ENCODE peak calls at places on chromosomes 7 and 10, in seven cellular contexts. B, M, E, P, U, J and N are unnamed samples.

GRCh38 chr7:147193476-147193875 is 1076.9 kb downstream of the CNTNAP2 start:
- DNase-seq in B (no peak), M (no peak), E (no peak), P (no peak), U (no peak), J (no peak), N (no peak)

GRCh38 chr7:16564909-16565426 is 38.3 kb downstream of the LRRC72 start:
- DNase-seq in B (no peak), M (peak; percentile 71), E (no peak), P (peak; percentile 18), U (no peak), J (peak; percentile 63), N (no peak)

GRCh38 chr10:129192344-129193128 is 274.5 kb upstream of the MGMT start:
- DNase-seq in B (no peak), M (no peak), E (no peak), P (no peak), U (no peak), J (no peak), N (peak; percentile 82)

GRCh38 chr10:120599202-120599724 is 142.2 kb downstream of the PLPP4 start:
- DNase-seq in B (no peak), M (no peak), E (no peak), P (no peak), U (no peak), J (no peak), N (no peak)

GRCh38 chr7:149147072-149147729 is at the start of gene ZNF398:
- DNase-seq in B (peak; percentile 91), M (peak; percentile 89), E (peak; percentile 85), P (peak; percentile 89), U (peak; percentile 81), J (peak; percentile 22), N (peak; percentile 85)

GRCh38 chr7:5827755-5828154 is 46.3 kb upstream of the RNF216 start:
- DNase-seq in B (no peak), M (peak; percentile 42), E (peak; percentile 52), P (peak; percentile 28), U (no peak), J (no peak), N (no peak)

GRCh38 chr10:113444766-113445365 is 108.0 kb upstream of the HABP2 start:
- DNase-seq in B (peak; percentile 51), M (no peak), E (no peak), P (no peak), U (no peak), J (no peak), N (no peak)

GRCh38 chr10:98242823-98243222 is 25.2 kb downstream of the LOXL4 start:
- DNase-seq in B (no peak), M (peak; percentile 41), E (no peak), P (no peak), U (no peak), J (peak; percentile 36), N (no peak)

GRCh38 chr7:106887376-106887775 is 22.3 kb downstream of the PIK3CG start:
- DNase-seq in B (no peak), M (peak; percentile 29), E (no peak), P (no peak), U (no peak), J (no peak), N (no peak)

GRCh38 chr7:5143106-5143505 is 46.9 kb upstream of the WIPI2 start:
- DNase-seq in B (no peak), M (no peak), E (no peak), P (no peak), U (no peak), J (no peak), N (no peak)